ENCODE peak calls at places on chromosomes 4 and X, in ten cellular contexts. One of them, this sample, is unnamed.

GRCh38 chrX:1659664-1660461 is 45.0 kb downstream of the ASMT start:
- DNase-seq in BE2C: no peak
- DNase-seq in body of pancreas: no peak
- DNase-seq in naive thymus-derived CD4-positive, alpha-beta T cell: no peak
- DNase-seq in NCI-H345: no peak
- DNase-seq in WTC11: no peak
- DNase-seq in GF-D8: no peak
- DNase-seq in stimulated activated CD8-positive, alpha-beta memory T cell treated with anti-CD3 and anti-CD28 coated beads, Interleukin-15, amount 100 ng/mL, for 4 hours: no peak
- DNase-seq in fibroblast of the aortic adventitia: no peak
- DNase-seq in lower leg skin: no peak
- DNase-seq in this sample: no peak

GRCh38 chr4:112979881-112980421 is 69.5 kb upstream of the ANK2 start:
- DNase-seq in BE2C: no peak
- DNase-seq in body of pancreas: no peak
- DNase-seq in naive thymus-derived CD4-positive, alpha-beta T cell: no peak
- DNase-seq in NCI-H345: no peak
- DNase-seq in WTC11: peak
- DNase-seq in GF-D8: no peak
- DNase-seq in stimulated activated CD8-positive, alpha-beta memory T cell treated with anti-CD3 and anti-CD28 coated beads, Interleukin-15, amount 100 ng/mL, for 4 hours: no peak
- DNase-seq in fibroblast of the aortic adventitia: no peak
- DNase-seq in lower leg skin: no peak
- DNase-seq in this sample: no peak

GRCh38 chrX:76428243-76429130 is 977 bp downstream of the MAGEE1 start:
- DNase-seq in BE2C: peak
- DNase-seq in body of pancreas: peak
- DNase-seq in naive thymus-derived CD4-positive, alpha-beta T cell: peak
- DNase-seq in NCI-H345: no peak
- DNase-seq in WTC11: peak
- DNase-seq in GF-D8: no peak
- DNase-seq in stimulated activated CD8-positive, alpha-beta memory T cell treated with anti-CD3 and anti-CD28 coated beads, Interleukin-15, amount 100 ng/mL, for 4 hours: peak
- DNase-seq in fibroblast of the aortic adventitia: no peak
- DNase-seq in lower leg skin: no peak
- DNase-seq in this sample: no peak

GRCh38 chrX:136867096-136867491 is 13.4 kb downstream of the RBMX start:
- DNase-seq in BE2C: no peak
- DNase-seq in body of pancreas: no peak
- DNase-seq in naive thymus-derived CD4-positive, alpha-beta T cell: no peak
- DNase-seq in NCI-H345: no peak
- DNase-seq in WTC11: no peak
- DNase-seq in GF-D8: no peak
- DNase-seq in stimulated activated CD8-positive, alpha-beta memory T cell treated with anti-CD3 and anti-CD28 coated beads, Interleukin-15, amount 100 ng/mL, for 4 hours: no peak
- DNase-seq in fibroblast of the aortic adventitia: peak
- DNase-seq in lower leg skin: no peak
- DNase-seq in this sample: no peak

GRCh38 chrX:103886624-103887023 is 54.6 kb upstream of the RAB9B start:
- DNase-seq in BE2C: no peak
- DNase-seq in body of pancreas: no peak
- DNase-seq in naive thymus-derived CD4-positive, alpha-beta T cell: no peak
- DNase-seq in NCI-H345: no peak
- DNase-seq in WTC11: no peak
- DNase-seq in GF-D8: no peak
- DNase-seq in stimulated activated CD8-positive, alpha-beta memory T cell treated with anti-CD3 and anti-CD28 coated beads, Interleukin-15, amount 100 ng/mL, for 4 hours: no peak
- DNase-seq in fibroblast of the aortic adventitia: no peak
- DNase-seq in lower leg skin: no peak
- DNase-seq in this sample: no peak

GRCh38 chr4:128517739-128518510 is 230.3 kb upstream of the PGRMC2 start:
- DNase-seq in BE2C: peak
- DNase-seq in body of pancreas: peak
- DNase-seq in naive thymus-derived CD4-positive, alpha-beta T cell: no peak
- DNase-seq in NCI-H345: no peak
- DNase-seq in WTC11: no peak
- DNase-seq in GF-D8: peak
- DNase-seq in stimulated activated CD8-positive, alpha-beta memory T cell treated with anti-CD3 and anti-CD28 coated beads, Interleukin-15, amount 100 ng/mL, for 4 hours: no peak
- DNase-seq in fibroblast of the aortic adventitia: peak
- DNase-seq in lower leg skin: peak
- DNase-seq in this sample: peak

GRCh38 chr4:166324321-166324720 is 451.3 kb downstream of the TLL1 start:
- DNase-seq in BE2C: peak
- DNase-seq in body of pancreas: peak
- DNase-seq in naive thymus-derived CD4-positive, alpha-beta T cell: no peak
- DNase-seq in NCI-H345: peak
- DNase-seq in WTC11: peak
- DNase-seq in GF-D8: no peak
- DNase-seq in stimulated activated CD8-positive, alpha-beta memory T cell treated with anti-CD3 and anti-CD28 coated beads, Interleukin-15, amount 100 ng/mL, for 4 hours: no peak
- DNase-seq in fibroblast of the aortic adventitia: peak
- DNase-seq in lower leg skin: no peak
- DNase-seq in this sample: no peak

GRCh38 chrX:71067079-71067478 is 1.1 kb downstream of the SNX12 start:
- DNase-seq in BE2C: no peak
- DNase-seq in body of pancreas: no peak
- DNase-seq in naive thymus-derived CD4-positive, alpha-beta T cell: no peak
- DNase-seq in NCI-H345: no peak
- DNase-seq in WTC11: no peak
- DNase-seq in GF-D8: no peak
- DNase-seq in stimulated activated CD8-positive, alpha-beta memory T cell treated with anti-CD3 and anti-CD28 coated beads, Interleukin-15, amount 100 ng/mL, for 4 hours: no peak
- DNase-seq in fibroblast of the aortic adventitia: no peak
- DNase-seq in lower leg skin: no peak
- DNase-seq in this sample: no peak

GRCh38 chr4:107719211-107719926 is 665 bp downstream of the PAPSS1 start:
- DNase-seq in BE2C: no peak
- DNase-seq in body of pancreas: peak
- DNase-seq in naive thymus-derived CD4-positive, alpha-beta T cell: peak
- DNase-seq in NCI-H345: no peak
- DNase-seq in WTC11: no peak
- DNase-seq in GF-D8: peak
- DNase-seq in stimulated activated CD8-positive, alpha-beta memory T cell treated with anti-CD3 and anti-CD28 coated beads, Interleukin-15, amount 100 ng/mL, for 4 hours: no peak
- DNase-seq in fibroblast of the aortic adventitia: peak
- DNase-seq in lower leg skin: peak
- DNase-seq in this sample: peak

GRCh38 chrX:9349572-9350259 is 115.1 kb upstream of the TBL1X start:
- DNase-seq in BE2C: peak
- DNase-seq in body of pancreas: no peak
- DNase-seq in naive thymus-derived CD4-positive, alpha-beta T cell: no peak
- DNase-seq in NCI-H345: no peak
- DNase-seq in WTC11: no peak
- DNase-seq in GF-D8: no peak
- DNase-seq in stimulated activated CD8-positive, alpha-beta memory T cell treated with anti-CD3 and anti-CD28 coated beads, Interleukin-15, amount 100 ng/mL, for 4 hours: no peak
- DNase-seq in fibroblast of the aortic adventitia: peak
- DNase-seq in lower leg skin: no peak
- DNase-seq in this sample: no peak

GRCh38 chr4:47623916-47624554 is 139.0 kb downstream of the ATP10D start:
- DNase-seq in BE2C: no peak
- DNase-seq in body of pancreas: no peak
- DNase-seq in naive thymus-derived CD4-positive, alpha-beta T cell: no peak
- DNase-seq in NCI-H345: no peak
- DNase-seq in WTC11: no peak
- DNase-seq in GF-D8: no peak
- DNase-seq in stimulated activated CD8-positive, alpha-beta memory T cell treated with anti-CD3 and anti-CD28 coated beads, Interleukin-15, amount 100 ng/mL, for 4 hours: no peak
- DNase-seq in fibroblast of the aortic adventitia: peak
- DNase-seq in lower leg skin: no peak
- DNase-seq in this sample: no peak

GRCh38 chrX:4263005-4263404 is 549.6 kb upstream of the PRKX start:
- DNase-seq in BE2C: no peak
- DNase-seq in body of pancreas: no peak
- DNase-seq in naive thymus-derived CD4-positive, alpha-beta T cell: no peak
- DNase-seq in NCI-H345: peak
- DNase-seq in WTC11: no peak
- DNase-seq in GF-D8: no peak
- DNase-seq in stimulated activated CD8-positive, alpha-beta memory T cell treated with anti-CD3 and anti-CD28 coated beads, Interleukin-15, amount 100 ng/mL, for 4 hours: no peak
- DNase-seq in fibroblast of the aortic adventitia: no peak
- DNase-seq in lower leg skin: no peak
- DNase-seq in this sample: no peak

GRCh38 chr4:142480244-142480643 is 365.9 kb downstream of the INPP4B start:
- DNase-seq in BE2C: peak
- DNase-seq in body of pancreas: no peak
- DNase-seq in naive thymus-derived CD4-positive, alpha-beta T cell: no peak
- DNase-seq in NCI-H345: no peak
- DNase-seq in WTC11: no peak
- DNase-seq in GF-D8: no peak
- DNase-seq in stimulated activated CD8-positive, alpha-beta memory T cell treated with anti-CD3 and anti-CD28 coated beads, Interleukin-15, amount 100 ng/mL, for 4 hours: no peak
- DNase-seq in fibroblast of the aortic adventitia: peak
- DNase-seq in lower leg skin: no peak
- DNase-seq in this sample: no peak

GRCh38 chr4:42501624-42502401 is 104.5 kb downstream of the SHISA3 start:
- DNase-seq in BE2C: no peak
- DNase-seq in body of pancreas: no peak
- DNase-seq in naive thymus-derived CD4-positive, alpha-beta T cell: no peak
- DNase-seq in NCI-H345: no peak
- DNase-seq in WTC11: no peak
- DNase-seq in GF-D8: no peak
- DNase-seq in stimulated activated CD8-positive, alpha-beta memory T cell treated with anti-CD3 and anti-CD28 coated beads, Interleukin-15, amount 100 ng/mL, for 4 hours: no peak
- DNase-seq in fibroblast of the aortic adventitia: no peak
- DNase-seq in lower leg skin: no peak
- DNase-seq in this sample: no peak

GRCh38 chr4:2696423-2696822 is 59.7 kb downstream of the TNIP2 start:
- DNase-seq in BE2C: no peak
- DNase-seq in body of pancreas: no peak
- DNase-seq in naive thymus-derived CD4-positive, alpha-beta T cell: no peak
- DNase-seq in NCI-H345: no peak
- DNase-seq in WTC11: no peak
- DNase-seq in GF-D8: no peak
- DNase-seq in stimulated activated CD8-positive, alpha-beta memory T cell treated with anti-CD3 and anti-CD28 coated beads, Interleukin-15, amount 100 ng/mL, for 4 hours: no peak
- DNase-seq in fibroblast of the aortic adventitia: no peak
- DNase-seq in lower leg skin: no peak
- DNase-seq in this sample: no peak

GRCh38 chr4:10598829-10599228 is 85.7 kb downstream of the CLNK start:
- DNase-seq in BE2C: no peak
- DNase-seq in body of pancreas: no peak
- DNase-seq in naive thymus-derived CD4-positive, alpha-beta T cell: no peak
- DNase-seq in NCI-H345: no peak
- DNase-seq in WTC11: no peak
- DNase-seq in GF-D8: no peak
- DNase-seq in stimulated activated CD8-positive, alpha-beta memory T cell treated with anti-CD3 and anti-CD28 coated beads, Interleukin-15, amount 100 ng/mL, for 4 hours: no peak
- DNase-seq in fibroblast of the aortic adventitia: no peak
- DNase-seq in lower leg skin: no peak
- DNase-seq in this sample: no peak

GRCh38 chr4:33060873-33061542 is 2340.8 kb downstream of the PCDH7 start:
- DNase-seq in BE2C: peak
- DNase-seq in body of pancreas: peak
- DNase-seq in naive thymus-derived CD4-positive, alpha-beta T cell: no peak
- DNase-seq in NCI-H345: peak
- DNase-seq in WTC11: peak
- DNase-seq in GF-D8: no peak
- DNase-seq in stimulated activated CD8-positive, alpha-beta memory T cell treated with anti-CD3 and anti-CD28 coated beads, Interleukin-15, amount 100 ng/mL, for 4 hours: no peak
- DNase-seq in fibroblast of the aortic adventitia: peak
- DNase-seq in lower leg skin: no peak
- DNase-seq in this sample: no peak

GRCh38 chrX:150763810-150764209 is 70.6 kb downstream of the MTMR1 start:
- DNase-seq in BE2C: no peak
- DNase-seq in body of pancreas: no peak
- DNase-seq in naive thymus-derived CD4-positive, alpha-beta T cell: no peak
- DNase-seq in NCI-H345: no peak
- DNase-seq in WTC11: no peak
- DNase-seq in GF-D8: no peak
- DNase-seq in stimulated activated CD8-positive, alpha-beta memory T cell treated with anti-CD3 and anti-CD28 coated beads, Interleukin-15, amount 100 ng/mL, for 4 hours: no peak
- DNase-seq in fibroblast of the aortic adventitia: no peak
- DNase-seq in lower leg skin: no peak
- DNase-seq in this sample: no peak

GRCh38 chr4:153326513-153326912 is 18.0 kb upstream of the MND1 start:
- DNase-seq in BE2C: no peak
- DNase-seq in body of pancreas: no peak
- DNase-seq in naive thymus-derived CD4-positive, alpha-beta T cell: no peak
- DNase-seq in NCI-H345: no peak
- DNase-seq in WTC11: no peak
- DNase-seq in GF-D8: no peak
- DNase-seq in stimulated activated CD8-positive, alpha-beta memory T cell treated with anti-CD3 and anti-CD28 coated beads, Interleukin-15, amount 100 ng/mL, for 4 hours: no peak
- DNase-seq in fibroblast of the aortic adventitia: peak
- DNase-seq in lower leg skin: no peak
- DNase-seq in this sample: no peak

GRCh38 chr4:79044260-79044659 is 105.0 kb upstream of the PAQR3 start:
- DNase-seq in BE2C: no peak
- DNase-seq in body of pancreas: no peak
- DNase-seq in naive thymus-derived CD4-positive, alpha-beta T cell: no peak
- DNase-seq in NCI-H345: no peak
- DNase-seq in WTC11: no peak
- DNase-seq in GF-D8: no peak
- DNase-seq in stimulated activated CD8-positive, alpha-beta memory T cell treated with anti-CD3 and anti-CD28 coated beads, Interleukin-15, amount 100 ng/mL, for 4 hours: no peak
- DNase-seq in fibroblast of the aortic adventitia: no peak
- DNase-seq in lower leg skin: no peak
- DNase-seq in this sample: no peak

GRCh38 chrX:66914082-66914481 is 275.2 kb upstream of the EDA2R start:
- DNase-seq in BE2C: no peak
- DNase-seq in body of pancreas: no peak
- DNase-seq in naive thymus-derived CD4-positive, alpha-beta T cell: no peak
- DNase-seq in NCI-H345: no peak
- DNase-seq in WTC11: no peak
- DNase-seq in GF-D8: peak
- DNase-seq in stimulated activated CD8-positive, alpha-beta memory T cell treated with anti-CD3 and anti-CD28 coated beads, Interleukin-15, amount 100 ng/mL, for 4 hours: no peak
- DNase-seq in fibroblast of the aortic adventitia: no peak
- DNase-seq in lower leg skin: no peak
- DNase-seq in this sample: peak

GRCh38 chr4:99321241-99322191 is at the start of gene ADH1B:
- DNase-seq in BE2C: no peak
- DNase-seq in body of pancreas: peak
- DNase-seq in naive thymus-derived CD4-positive, alpha-beta T cell: no peak
- DNase-seq in NCI-H345: no peak
- DNase-seq in WTC11: no peak
- DNase-seq in GF-D8: no peak
- DNase-seq in stimulated activated CD8-positive, alpha-beta memory T cell treated with anti-CD3 and anti-CD28 coated beads, Interleukin-15, amount 100 ng/mL, for 4 hours: no peak
- DNase-seq in fibroblast of the aortic adventitia: peak
- DNase-seq in lower leg skin: no peak
- DNase-seq in this sample: no peak

GRCh38 chr4:13160906-13161305 is 323.2 kb downstream of the RAB28 start:
- DNase-seq in BE2C: no peak
- DNase-seq in body of pancreas: no peak
- DNase-seq in naive thymus-derived CD4-positive, alpha-beta T cell: no peak
- DNase-seq in NCI-H345: peak
- DNase-seq in WTC11: no peak
- DNase-seq in GF-D8: no peak
- DNase-seq in stimulated activated CD8-positive, alpha-beta memory T cell treated with anti-CD3 and anti-CD28 coated beads, Interleukin-15, amount 100 ng/mL, for 4 hours: no peak
- DNase-seq in fibroblast of the aortic adventitia: peak
- DNase-seq in lower leg skin: no peak
- DNase-seq in this sample: no peak

GRCh38 chrX:40473460-40474204 is 107.1 kb upstream of the ATP6AP2 start:
- DNase-seq in BE2C: no peak
- DNase-seq in body of pancreas: no peak
- DNase-seq in naive thymus-derived CD4-positive, alpha-beta T cell: no peak
- DNase-seq in NCI-H345: no peak
- DNase-seq in WTC11: no peak
- DNase-seq in GF-D8: no peak
- DNase-seq in stimulated activated CD8-positive, alpha-beta memory T cell treated with anti-CD3 and anti-CD28 coated beads, Interleukin-15, amount 100 ng/mL, for 4 hours: no peak
- DNase-seq in fibroblast of the aortic adventitia: no peak
- DNase-seq in lower leg skin: no peak
- DNase-seq in this sample: no peak

GRCh38 chr4:84441758-84442377 is 57.2 kb downstream of the NKX6-1 start:
- DNase-seq in BE2C: no peak
- DNase-seq in body of pancreas: no peak
- DNase-seq in naive thymus-derived CD4-positive, alpha-beta T cell: no peak
- DNase-seq in NCI-H345: no peak
- DNase-seq in WTC11: no peak
- DNase-seq in GF-D8: no peak
- DNase-seq in stimulated activated CD8-positive, alpha-beta memory T cell treated with anti-CD3 and anti-CD28 coated beads, Interleukin-15, amount 100 ng/mL, for 4 hours: no peak
- DNase-seq in fibroblast of the aortic adventitia: no peak
- DNase-seq in lower leg skin: no peak
- DNase-seq in this sample: no peak

This sample was measured in SIG-M5.